ENCODE peak calls at places on chromosomes 12 and 14, in six cellular contexts. U is tibial nerve, F is ovary, C is nephron progenitor cell, I is AG09309, O is transverse colon. K is an unnamed sample.
A peak's percentile ranks its signal among the peaks of the same experiment; 100 is the strongest.

GRCh38 chr12:52829986-52830385 is 4.1 kb downstream of the KRT79 start:
- DNase-seq in U (no peak), F (no peak), C (no peak), I (no peak), O (no peak), K (no peak)

GRCh38 chr14:63777024-63777423 is 49.2 kb upstream of the SGPP1 start:
- DNase-seq in U (no peak), F (no peak), C (no peak), I (peak; percentile 38), O (no peak), K (no peak)

GRCh38 chr14:52801014-52801708 is 9.8 kb upstream of the GNPNAT1 start:
- DNase-seq in U (no peak), F (no peak), C (no peak), I (no peak), O (no peak), K (no peak)

GRCh38 chr14:76509291-76509690 is 133.4 kb downstream of the ESRRB start:
- DNase-seq in U (no peak), F (no peak), C (no peak), I (no peak), O (no peak), K (no peak)

GRCh38 chr12:68842123-68842522 is 34.1 kb downstream of the MDM2 start:
- DNase-seq in U (no peak), F (no peak), C (no peak), I (no peak), O (no peak), K (no peak)

GRCh38 chr14:87996276-87996592 is 3.3 kb upstream of the GALC start:
- DNase-seq in U (no peak), F (no peak), C (no peak), I (no peak), O (no peak), K (no peak)

GRCh38 chr12:57868211-57868610 is 21.7 kb upstream of the CTDSP2 start:
- DNase-seq in U (no peak), F (no peak), C (no peak), I (no peak), O (no peak), K (no peak)

GRCh38 chr14:96270565-96271420 is 14.8 kb downstream of the BDKRB1 start:
- DNase-seq in U (no peak), F (no peak), C (no peak), I (no peak), O (no peak), K (no peak)

GRCh38 chr12:90809941-90810340 is 145.0 kb downstream of the CCER1 start:
- DNase-seq in U (no peak), F (no peak), C (no peak), I (no peak), O (no peak), K (no peak)

GRCh38 chr14:26966942-26967341 is 369.1 kb upstream of the NOVA1 start:
- DNase-seq in U (peak; percentile 16), F (no peak), C (no peak), I (no peak), O (no peak), K (no peak)

GRCh38 chr12:71242511-71242910 is 84.7 kb upstream of the TSPAN8 start:
- DNase-seq in U (no peak), F (no peak), C (no peak), I (no peak), O (no peak), K (no peak)

GRCh38 chr14:91318911-91319310 is 74.4 kb upstream of the GPR68 start:
- DNase-seq in U (no peak), F (no peak), C (no peak), I (no peak), O (no peak), K (no peak)

GRCh38 chr12:70227911-70228310 is 15.3 kb upstream of the CNOT2 start:
- DNase-seq in U (no peak), F (no peak), C (no peak), I (no peak), O (no peak), K (no peak)

GRCh38 chr12:10409387-10409786 is at the start of gene KLRC4:
- DNase-seq in U (no peak), F (no peak), C (no peak), I (no peak), O (no peak), K (no peak)

GRCh38 chr14:104750658-104751057 is 2.3 kb upstream of the SIVA1 start:
- DNase-seq in U (no peak), F (no peak), C (no peak), I (no peak), O (no peak), K (no peak)

GRCh38 chr12:103833095-103833777 is 7.8 kb downstream of the NT5DC3 start:
- DNase-seq in U (no peak), F (no peak), C (no peak), I (peak; percentile 48), O (no peak), K (no peak)

GRCh38 chr12:130632582-130633174 is 83.4 kb downstream of the RIMBP2 start:
- DNase-seq in U (no peak), F (no peak), C (no peak), I (no peak), O (peak; percentile 39), K (no peak)

GRCh38 chr12:7588703-7589329 is 76.9 kb downstream of the APOBEC1 start:
- DNase-seq in U (peak; percentile 22), F (no peak), C (no peak), I (peak; percentile 35), O (peak; percentile 33), K (peak; percentile 60)

GRCh38 chr12:44812062-44812461 is 64.1 kb downstream of the NELL2 start:
- DNase-seq in U (no peak), F (no peak), C (no peak), I (no peak), O (no peak), K (no peak)

GRCh38 chr14:58828298-58828697 is 190.5 kb downstream of the DACT1 start:
- DNase-seq in U (no peak), F (no peak), C (no peak), I (no peak), O (no peak), K (no peak)

GRCh38 chr12:96617178-96617577 is 127.8 kb downstream of the CFAP54 start:
- DNase-seq in U (no peak), F (no peak), C (no peak), I (no peak), O (no peak), K (no peak)

GRCh38 chr12:64669270-64669842 is 59.1 kb downstream of the RASSF3 start:
- DNase-seq in U (no peak), F (peak; percentile 69), C (peak; percentile 60), I (no peak), O (peak; percentile 61), K (peak; percentile 41)

GRCh38 chr12:6956332-6956727 is 5.2 kb downstream of the PTPN6 start:
- DNase-seq in U (no peak), F (peak; percentile 33), C (no peak), I (no peak), O (no peak), K (no peak)

GRCh38 chr12:5022030-5022429 is 21.6 kb upstream of the KCNA5 start:
- DNase-seq in U (no peak), F (no peak), C (no peak), I (no peak), O (no peak), K (no peak)

GRCh38 chr12:65497645-65498044 is 219.2 kb downstream of the MSRB3 start:
- DNase-seq in U (no peak), F (no peak), C (no peak), I (no peak), O (no peak), K (no peak)

GRCh38 chr12:168763-169525 is 45.0 kb downstream of the SLC6A12 start:
- DNase-seq in U (no peak), F (no peak), C (no peak), I (no peak), O (no peak), K (no peak)

GRCh38 chr14:102885686-102886447 is 36.6 kb upstream of the AMN start:
- DNase-seq in U (no peak), F (no peak), C (no peak), I (no peak), O (no peak), K (no peak)

GRCh38 chr14:35403397-35404245 is 928 bp downstream of the NFKBIA start:
- DNase-seq in U (peak; percentile 97), F (peak; percentile 99), C (peak; percentile 86), I (peak; percentile 71), O (peak; percentile 98), K (peak; percentile 95)
- TF ChIP-seq CTCF in U (no peak), F (peak; percentile 22), C (no peak), I (no peak), O (no peak), K (no peak)

GRCh38 chr12:17511369-17511768 is 578.6 kb downstream of the RERGL start:
- DNase-seq in U (no peak), F (no peak), C (no peak), I (no peak), O (no peak), K (no peak)
- TF ChIP-seq CTCF in U (no peak), F (no peak), C (peak; percentile 24), I (no peak), O (no peak), K (no peak)

GRCh38 chr14:64935508-64935907 is 7.0 kb downstream of the GPX2 start:
- DNase-seq in U (no peak), F (no peak), C (no peak), I (no peak), O (no peak), K (no peak)

GRCh38 chr14:64937176-64937820 is 5.2 kb downstream of the GPX2 start:
- DNase-seq in U (no peak), F (peak; percentile 55), C (no peak), I (no peak), O (no peak), K (no peak)

GRCh38 chr14:64939817-64940190 is 2.7 kb downstream of the GPX2 start:
- DNase-seq in U (no peak), F (no peak), C (no peak), I (no peak), O (no peak), K (no peak)

GRCh38 chr14:64938972-64939816 is 3.4 kb downstream of the GPX2 start:
- DNase-seq in U (no peak), F (no peak), C (no peak), I (no peak), O (peak; percentile 43), K (no peak)

DNA sequence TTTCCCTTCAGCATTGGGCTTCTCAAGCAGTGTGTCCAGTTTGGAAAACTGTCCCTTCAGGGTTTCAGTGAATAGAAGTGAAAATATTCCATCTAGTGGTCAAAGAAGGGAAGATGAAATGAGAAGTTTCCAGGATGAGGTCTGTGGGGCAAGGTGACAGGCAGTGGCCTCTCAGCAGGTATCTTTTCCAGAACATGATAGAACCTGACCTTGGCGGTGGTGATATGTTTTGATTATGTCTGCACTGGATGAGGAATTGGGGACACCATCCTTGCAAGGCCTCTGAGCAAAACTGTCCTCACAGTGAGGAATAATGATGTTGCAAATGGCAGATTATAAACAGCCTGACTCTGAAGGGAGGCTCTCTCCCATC is 4.7 kb downstream of the GPX2 start:
- DNase-seq in U (no peak), F (no peak), C (no peak), I (no peak), O (no peak), K (no peak)
- TF ChIP-seq CTCF in U (peak; percentile 14), F (no peak), C (no peak), I (peak; percentile 30), O (peak; percentile 20), K (no peak)

DNA sequence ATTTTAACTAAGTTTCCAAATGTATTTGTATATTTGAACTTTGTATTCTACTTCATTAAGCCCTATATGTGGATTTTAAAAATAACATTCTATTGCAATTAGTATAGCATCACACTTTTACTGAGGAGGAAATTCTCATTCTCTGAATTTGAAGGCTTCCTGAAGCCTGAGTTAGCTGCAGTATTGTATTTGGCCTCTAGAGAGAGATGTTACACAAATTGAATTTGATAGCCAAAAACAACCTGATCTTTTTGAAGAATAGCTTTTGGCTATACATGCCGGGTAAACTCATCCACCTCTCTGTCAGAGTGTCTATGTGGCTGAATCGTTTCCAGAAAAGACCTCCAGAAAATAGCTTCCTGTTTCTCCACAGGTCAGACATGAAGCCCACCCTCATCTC is 316.5 kb upstream of the OR4E1 start:
- DNase-seq in U (no peak), F (no peak), C (no peak), I (no peak), O (no peak), K (no peak)
- TF ChIP-seq CTCF in U (peak; percentile 11), F (no peak), C (peak; percentile 49), I (no peak), O (peak; percentile 40), K (peak; percentile 15)

K was measured in GM13977.